ENCODE peak calls at places on chromosomes 16 and 17, in nine cellular contexts. U is WTC11; L is ascending aorta; G is K562; K is HCEC 1CT; B is activated CD4-positive, alpha-beta T cell treated with anti-CD3 and anti-CD28 coated beads, Interleukin-2, amount 50 U/mL, for 48 hours; A is heart left ventricle; C is occipital lobe; E is fibroblast of lung. V is an unnamed sample.

GRCh38 chr17:75899767-75900468 is 3.2 kb upstream of the TRIM65 start:
- DNase-seq in U (no peak), L (no peak), G (no peak), K (no peak), B (no peak), A (no peak), C (no peak), E (no peak), V (no peak)

GRCh38 chr16:89687092-89687940 is 827 bp downstream of the CDK10 start:
- DNase-seq in U (no peak), L (no peak), G (peak; percentile 52), K (peak; percentile 34), B (peak; percentile 21), A (no peak), C (no peak), E (peak; percentile 34), V (no peak)

GRCh38 chr17:72422505-72423285 is 301.9 kb downstream of the SOX9 start:
- DNase-seq in U (no peak), L (peak; percentile 73), G (no peak), K (peak; percentile 72), B (peak; percentile 42), A (peak; percentile 69), C (no peak), E (peak; percentile 79), V (no peak)

GRCh38 chr17:81387235-81388060 is 7.8 kb upstream of the BAHCC1 start:
- DNase-seq in U (no peak), L (no peak), G (no peak), K (peak; percentile 37), B (peak; percentile 63), A (peak; percentile 76), C (peak; percentile 41), E (peak; percentile 71), V (no peak)

GRCh38 chr17:73261952-73262675 is 434 bp upstream of the CPSF4L start:
- DNase-seq in U (no peak), L (no peak), G (no peak), K (no peak), B (no peak), A (no peak), C (peak; percentile 30), E (no peak), V (peak; percentile 70)

GRCh38 chr16:86338403-86339115 is 171.8 kb upstream of the FOXF1 start:
- DNase-seq in U (no peak), L (no peak), G (no peak), K (no peak), B (no peak), A (no peak), C (no peak), E (no peak), V (no peak)

GRCh38 chr16:57759541-57760356 is 24.2 kb downstream of the KATNB1 start:
- DNase-seq in U (no peak), L (no peak), G (no peak), K (no peak), B (no peak), A (no peak), C (no peak), E (no peak), V (peak; percentile 69)

GRCh38 chr17:48547839-48548686 is 3.2 kb upstream of the HOXB2 start:
- DNase-seq in U (no peak), L (no peak), G (peak; percentile 67), K (peak; percentile 76), B (no peak), A (no peak), C (no peak), E (peak; percentile 94), V (no peak)

GRCh38 chr17:44547625-44548297 is 9.5 kb upstream of the FZD2 start:
- DNase-seq in U (peak; percentile 39), L (no peak), G (no peak), K (no peak), B (no peak), A (peak; percentile 47), C (no peak), E (peak; percentile 43), V (no peak)

GRCh38 chr17:263773-264172 is 82.3 kb upstream of the DOC2B start:
- DNase-seq in U (no peak), L (peak; percentile 41), G (no peak), K (no peak), B (no peak), A (peak; percentile 12), C (no peak), E (no peak), V (peak; percentile 72)

GRCh38 chr17:9259419-9259818 is 238.1 kb downstream of the NTN1 start:
- DNase-seq in U (no peak), L (no peak), G (no peak), K (no peak), B (no peak), A (peak; percentile 43), C (no peak), E (no peak), V (peak; percentile 54)

GRCh38 chr17:17724307-17724921 is 43.2 kb downstream of the RAI1 start:
- DNase-seq in U (peak; percentile 66), L (no peak), G (no peak), K (no peak), B (peak; percentile 19), A (no peak), C (no peak), E (peak; percentile 49), V (no peak)

GRCh38 chr17:57211543-57211942 is 44.8 kb upstream of the MSI2 start:
- DNase-seq in U (no peak), L (no peak), G (no peak), K (peak; percentile 87), B (no peak), A (no peak), C (no peak), E (peak; percentile 18), V (no peak)

GRCh38 chr16:52837251-52837650 is 215.4 kb downstream of the CHD9NB start:
- DNase-seq in U (no peak), L (no peak), G (no peak), K (peak; percentile 18), B (no peak), A (no peak), C (no peak), E (peak; percentile 63), V (no peak)

GRCh38 chr17:70564006-70564620 is 394.8 kb downstream of the KCNJ2 start:
- DNase-seq in U (no peak), L (no peak), G (no peak), K (no peak), B (no peak), A (no peak), C (no peak), E (peak; percentile 68), V (no peak)

GRCh38 chr16:10834130-10834529 is 15.5 kb upstream of the TVP23A start:
- DNase-seq in U (no peak), L (no peak), G (no peak), K (no peak), B (no peak), A (no peak), C (no peak), E (no peak), V (no peak)

GRCh38 chr16:83842755-83843507 is 35.2 kb downstream of the HSBP1 start:
- DNase-seq in U (no peak), L (no peak), G (no peak), K (no peak), B (no peak), A (no peak), C (no peak), E (no peak), V (no peak)

GRCh38 chr16:87442581-87442966 is 50.2 kb downstream of the ZCCHC14 start:
- DNase-seq in U (no peak), L (no peak), G (no peak), K (no peak), B (no peak), A (no peak), C (no peak), E (no peak), V (no peak)

GRCh38 chr17:27245230-27245696 is 48.7 kb upstream of the WSB1 start:
- DNase-seq in U (peak; percentile 81), L (peak; percentile 93), G (peak; percentile 84), K (peak; percentile 92), B (peak; percentile 48), A (peak; percentile 89), C (peak; percentile 64), E (peak; percentile 97), V (peak; percentile 78)

GRCh38 chr17:17056167-17056562 is 13.9 kb downstream of the MPRIP start:
- DNase-seq in U (peak; percentile 7), L (peak; percentile 66), G (no peak), K (no peak), B (no peak), A (peak; percentile 23), C (no peak), E (no peak), V (no peak)

GRCh38 chr17:2053380-2054261 is 1.3 kb upstream of the HIC1 start:
- DNase-seq in U (peak; percentile 83), L (peak; percentile 86), G (peak; percentile 47), K (peak; percentile 58), B (peak; percentile 81), A (peak; percentile 88), C (peak; percentile 69), E (peak; percentile 77), V (peak; percentile 65)

GRCh38 chr17:10512856-10513255 is 5.5 kb downstream of the MYH1 start:
- DNase-seq in U (no peak), L (no peak), G (no peak), K (no peak), B (no peak), A (no peak), C (no peak), E (no peak), V (no peak)

GRCh38 chr17:80389011-80389995 is 25.7 kb upstream of the ENDOV start:
- DNase-seq in U (no peak), L (no peak), G (no peak), K (no peak), B (no peak), A (no peak), C (no peak), E (no peak), V (no peak)

GRCh38 chr17:73815474-73815873 is 171.2 kb upstream of the SDK2 start:
- DNase-seq in U (no peak), L (no peak), G (no peak), K (no peak), B (no peak), A (no peak), C (no peak), E (no peak), V (no peak)

GRCh38 chr17:51739245-51739886 is 419.1 kb downstream of the CA10 start:
- DNase-seq in U (no peak), L (no peak), G (no peak), K (no peak), B (no peak), A (no peak), C (no peak), E (no peak), V (no peak)

GRCh38 chr17:18181358-18181757 is 2.3 kb upstream of the ALKBH5 start:
- DNase-seq in U (no peak), L (no peak), G (no peak), K (no peak), B (peak; percentile 65), A (no peak), C (no peak), E (no peak), V (no peak)

GRCh38 chr16:78235168-78235800 is 135.8 kb downstream of the WWOX start:
- DNase-seq in U (peak; percentile 86), L (peak; percentile 79), G (peak; percentile 85), K (peak; percentile 23), B (peak; percentile 71), A (peak; percentile 60), C (peak; percentile 55), E (peak; percentile 72), V (peak; percentile 89)

V was measured in posterior cingulate gyrus.